ENCODE peak calls at places on chromosome 22, in nine cellular contexts. T is suprapubic skin, X is ovary, J is tibial nerve, A is gastrocnemius medialis, V is esophagus squamous epithelium, Q is transverse colon, K is IMR-90, L is esophagus muscularis mucosa. E is an unnamed sample.

GRCh38 chr22:46547883-46548244 is 10.4 kb upstream of the CELSR1 start:
- DNase-seq in V (no peak), A (peak; percentile 73), J (peak; percentile 71), X (no peak), T (peak; percentile 84), Q (peak; percentile 51), K (peak; percentile 92), L (peak; percentile 94), E (no peak)

GRCh38 chr22:37636186-37636948 is 3.1 kb upstream of the SH3BP1 start:
- DNase-seq in K (peak; percentile 75), Q (peak; percentile 51), V (no peak), T (no peak), X (no peak), A (no peak), J (no peak), L (no peak), E (no peak)

GRCh38 chr22:29154364-29155048 is 51.2 kb upstream of the EMID1 start:
- DNase-seq in Q (peak; percentile 76), L (no peak), X (peak; percentile 86), J (peak; percentile 57), V (no peak), K (peak; percentile 51), T (peak; percentile 84), A (peak; percentile 59), E (peak; percentile 81)

GRCh38 chr22:20155330-20156041 is 4.6 kb upstream of the CCDC188 start:
- DNase-seq in X (no peak), A (no peak), K (no peak), J (no peak), T (no peak), L (no peak), V (no peak), Q (no peak), E (no peak)

GRCh38 chr22:39433476-39434242 is 23.2 kb upstream of the MGAT3 start:
- DNase-seq in V (no peak), L (no peak), Q (no peak), K (no peak), J (no peak), A (no peak), T (no peak), X (no peak), E (no peak)

GRCh38 chr22:38314992-38315800 is 2.0 kb downstream of the CSNK1E start:
- DNase-seq in J (no peak), A (no peak), Q (peak; percentile 41), T (no peak), V (no peak), L (no peak), X (peak; percentile 62), K (peak; percentile 35), E (no peak)

GRCh38 chr22:29435236-29435635 is 3.1 kb upstream of the RFPL1 start:
- DNase-seq in V (no peak), X (no peak), J (no peak), L (no peak), A (no peak), K (no peak), Q (no peak), T (no peak), E (no peak)

GRCh38 chr22:49236541-49237075 is 591.1 kb downstream of the BRD1 start:
- DNase-seq in K (no peak), V (no peak), A (no peak), Q (no peak), T (peak; percentile 39), X (peak; percentile 10), L (peak; percentile 78), J (no peak), E (no peak)

DNA sequence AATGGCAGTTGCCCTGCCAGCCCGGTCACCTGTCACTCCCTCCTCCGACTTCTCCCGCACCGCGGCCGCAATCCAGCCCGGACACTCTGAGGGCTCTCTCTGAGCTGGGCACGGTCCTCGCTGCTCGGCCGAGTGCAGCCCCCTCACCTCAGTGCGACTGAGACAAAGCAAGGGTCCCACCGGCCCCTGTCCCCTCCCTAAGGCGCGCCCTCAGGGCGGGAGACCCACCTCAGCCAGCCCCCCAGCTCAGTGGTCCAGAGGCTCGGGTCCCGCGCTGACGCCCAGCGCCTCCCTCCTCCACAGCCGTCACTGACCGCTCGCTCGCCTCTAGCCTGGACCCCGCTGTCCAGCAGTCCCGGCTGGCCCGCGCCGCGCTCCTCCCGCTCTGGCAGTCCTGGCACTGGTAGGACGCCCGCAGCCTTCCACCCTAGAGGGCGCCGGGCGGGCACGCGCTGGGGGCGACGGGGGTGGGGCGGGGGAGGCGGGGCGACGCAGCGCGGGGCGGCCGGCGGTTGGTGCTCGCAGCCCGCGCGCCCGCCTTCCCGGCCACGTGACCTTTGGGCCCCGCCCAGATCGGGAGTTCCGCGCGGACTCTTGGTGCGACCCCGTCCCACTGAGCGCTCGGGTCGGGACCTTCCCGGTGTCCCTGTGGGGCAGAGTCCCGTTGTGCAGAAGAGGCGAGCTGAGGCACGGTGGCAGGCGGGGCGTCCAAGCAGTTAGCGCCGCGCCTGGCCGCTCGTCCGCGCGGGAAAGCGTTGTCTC is 7.9 kb upstream of the L3MBTL2 start:
- DNase-seq in V (no peak), X (peak; percentile 87), Q (peak; percentile 88), J (peak; percentile 70), A (peak; percentile 76), L (peak; percentile 94), K (peak; percentile 35), T (peak; percentile 89), E (peak; percentile 78)
- TF ChIP-seq POLR2A in V (no peak), X (no peak), Q (no peak), J (no peak), A (peak; percentile 26), L (no peak), K (no peak), T (no peak), E (no peak)

DNA sequence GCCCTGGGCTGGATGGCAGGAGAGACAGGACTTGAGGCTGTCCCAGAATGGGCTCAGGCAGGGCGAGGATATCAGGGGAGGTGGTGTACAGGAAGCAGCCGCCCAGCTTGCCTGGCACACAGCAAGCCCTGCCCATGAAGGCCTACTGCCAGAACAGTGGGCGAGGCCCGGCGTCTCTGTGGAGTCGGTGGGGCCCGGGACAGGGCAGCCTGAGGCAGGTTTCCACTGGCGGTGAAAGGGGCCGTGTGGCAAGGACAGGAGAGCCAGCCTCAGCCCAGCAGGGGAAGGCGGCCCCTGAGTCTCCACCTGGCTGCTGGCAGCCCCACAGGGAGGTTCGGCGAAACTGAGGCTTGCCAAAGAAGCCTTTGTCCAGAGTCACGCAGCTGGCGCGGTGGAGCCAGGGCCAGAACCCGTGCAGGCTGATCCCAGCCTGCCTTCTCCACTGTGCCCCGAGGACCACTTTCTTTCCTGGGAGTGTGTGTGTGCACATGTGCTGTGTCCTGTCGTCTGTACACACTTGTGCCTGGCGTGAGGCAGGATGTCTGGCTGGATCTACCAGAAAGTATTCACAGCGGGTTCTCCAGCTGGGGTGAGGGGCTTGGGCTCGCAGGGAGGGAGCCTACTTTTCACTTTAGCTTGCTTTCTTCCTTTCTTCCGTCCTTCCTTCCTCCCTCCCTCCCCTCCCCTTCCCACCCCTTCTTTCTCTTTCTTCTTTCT is 1.2 kb downstream of the TSPO start:
- DNase-seq in L (no peak), T (peak; percentile 91), X (peak; percentile 65), Q (peak; percentile 88), V (peak; percentile 31), K (peak; percentile 22), A (peak; percentile 62), J (peak; percentile 39), E (peak; percentile 25)
- TF ChIP-seq POLR2A in L (no peak), T (no peak), X (no peak), Q (peak; percentile 69), V (no peak), K (no peak), A (no peak), J (peak; percentile 18), E (peak; percentile 65)

GRCh38 chr22:21660904-21661303 is 4.9 kb upstream of the PPIL2 start:
- DNase-seq in X (no peak), K (no peak), J (no peak), L (no peak), A (no peak), V (no peak), T (no peak), Q (no peak), E (no peak)

GRCh38 chr22:21659864-21660525 is 5.8 kb upstream of the PPIL2 start:
- DNase-seq in Q (no peak), J (no peak), X (no peak), V (no peak), K (no peak), A (no peak), T (no peak), L (no peak), E (no peak)

GRCh38 chr22:21663738-21664137 is 2.1 kb upstream of the PPIL2 start:
- DNase-seq in Q (no peak), K (no peak), L (no peak), J (no peak), V (no peak), A (no peak), T (no peak), X (no peak), E (no peak)

GRCh38 chr22:21665047-21665851 is 563 bp upstream of the PPIL2 start:
- DNase-seq in T (no peak), K (no peak), A (no peak), L (no peak), Q (no peak), V (no peak), J (no peak), X (peak; percentile 47), E (no peak)

GRCh38 chr22:21661991-21662390 is 3.8 kb upstream of the PPIL2 start:
- DNase-seq in A (no peak), V (no peak), Q (no peak), J (no peak), X (no peak), T (no peak), K (no peak), L (no peak), E (no peak)
- TF ChIP-seq POLR2A in A (no peak), V (no peak), Q (no peak), J (no peak), X (no peak), T (no peak), K (no peak), L (no peak), E (no peak)

GRCh38 chr22:35624547-35624946 is 7.4 kb upstream of the MB start:
- DNase-seq in J (no peak), T (no peak), L (no peak), A (no peak), X (no peak), Q (no peak), V (no peak), K (no peak), E (no peak)

GRCh38 chr22:35628732-35629131 is 11.6 kb upstream of the MB start:
- DNase-seq in K (no peak), X (no peak), T (no peak), Q (no peak), A (no peak), V (no peak), J (no peak), L (no peak), E (no peak)

GRCh38 chr22:35625763-35626162 is 8.6 kb upstream of the MB start:
- DNase-seq in J (no peak), K (no peak), A (no peak), Q (no peak), V (no peak), L (no peak), T (no peak), X (no peak), E (no peak)

GRCh38 chr22:35629406-35630234 is 12.5 kb upstream of the MB start:
- DNase-seq in A (peak; percentile 62), K (peak; percentile 98), Q (peak; percentile 60), L (peak; percentile 94), J (peak; percentile 78), T (peak; percentile 86), X (peak; percentile 85), V (no peak), E (no peak)

DNA sequence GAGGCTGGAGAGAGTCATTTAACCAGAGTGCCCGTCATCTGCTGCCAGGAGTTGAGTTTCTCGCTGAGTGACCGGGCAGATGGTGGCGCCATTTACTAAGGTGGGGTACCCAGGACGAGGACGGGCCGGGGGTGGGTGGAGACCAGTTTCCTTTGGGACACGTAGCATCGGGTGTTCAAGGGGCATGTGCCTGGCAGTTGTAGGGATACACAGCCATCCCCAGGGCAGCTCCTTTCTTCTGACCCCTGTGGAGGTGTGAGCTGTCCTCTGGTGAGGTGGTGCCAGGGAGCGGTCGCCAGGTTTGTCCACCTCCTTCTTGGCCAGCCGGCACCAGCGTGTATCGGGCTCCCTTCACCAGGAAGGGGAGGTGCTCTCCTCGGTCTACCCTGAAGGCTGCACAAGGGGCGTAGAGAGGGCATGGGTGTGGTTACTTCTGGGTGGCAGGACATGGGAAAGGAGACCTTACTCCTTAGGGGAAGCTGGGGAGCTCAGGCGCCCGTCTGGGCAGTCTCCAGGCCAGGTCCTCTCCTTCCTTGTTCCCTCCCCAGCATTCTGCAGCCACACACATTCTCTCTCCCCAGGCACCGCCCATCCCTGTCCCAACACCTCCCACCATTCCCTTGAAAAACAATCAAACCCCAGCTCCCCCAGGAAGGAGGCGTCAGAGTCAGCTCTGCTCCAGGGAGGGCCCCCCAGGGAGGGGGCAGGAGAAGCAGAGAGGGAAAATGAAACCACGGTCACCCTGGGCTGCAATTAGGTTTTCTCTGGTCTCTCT is 10.3 kb upstream of the MB start:
- DNase-seq in L (peak; percentile 97), A (peak; percentile 81), T (peak; percentile 84), Q (peak; percentile 90), K (peak; percentile 90), V (no peak), J (peak; percentile 84), X (peak; percentile 88), E (peak; percentile 18)
- TF ChIP-seq POLR2A in L (no peak), A (no peak), T (peak; percentile 7), Q (peak; percentile 80), K (no peak), V (no peak), J (peak; percentile 16), X (no peak), E (no peak)

E was measured in erythroblast.